ENCODE peak calls at places on chromosomes 2 and 18, in ten cellular contexts. Q, D, A, N, K, Z, E, M, G and S are unnamed samples.

GRCh38 chr18:12886498-12887126 is 2.6 kb upstream of the PTPN2 start:
- DNase-seq in G (no peak), E (no peak), A (no peak), M (no peak), Z (peak), N (no peak), Q (peak), D (no peak), K (no peak), S (no peak)

GRCh38 chr2:112674229-112674628 is 28.5 kb downstream of the SLC20A1 start:
- DNase-seq in M (no peak), K (peak), A (peak), N (peak), D (no peak), Z (no peak), Q (no peak), E (no peak), G (no peak), S (peak)

GRCh38 chr2:99401841-99402240 is 64.7 kb downstream of the EIF5B start:
- DNase-seq in N (no peak), K (no peak), Z (no peak), Q (no peak), M (no peak), G (no peak), D (no peak), E (no peak), A (no peak), S (no peak)

GRCh38 chr2:59826177-59826576 is 727.3 kb downstream of the BCL11A start:
- DNase-seq in Q (no peak), Z (no peak), M (no peak), A (no peak), N (no peak), E (no peak), K (no peak), G (no peak), D (no peak), S (no peak)

GRCh38 chr2:132448771-132449170 is 32.2 kb downstream of the GPR39 start:
- DNase-seq in E (peak), A (no peak), M (no peak), D (no peak), Z (peak), N (peak), K (no peak), G (no peak), Q (peak), S (no peak)

GRCh38 chr2:193088026-193088425 is 893.3 kb upstream of the TMEFF2 start:
- DNase-seq in M (no peak), Q (no peak), D (no peak), K (no peak), N (no peak), G (no peak), A (no peak), Z (no peak), E (no peak), S (no peak)

GRCh38 chr18:13440277-13441248 is 222.0 kb downstream of the LDLRAD4 start:
- DNase-seq in K (no peak), N (peak), D (peak), M (no peak), G (no peak), Z (no peak), E (no peak), Q (no peak), A (no peak), S (no peak)

GRCh38 chr2:76506538-76506937 is 795.8 kb upstream of the GCFC2 start:
- DNase-seq in A (no peak), K (no peak), D (no peak), Q (no peak), Z (no peak), N (no peak), E (no peak), M (no peak), G (no peak), S (no peak)

GRCh38 chr2:20855456-20855855 is 32.6 kb upstream of the LDAH start:
- DNase-seq in M (no peak), G (no peak), Z (no peak), E (no peak), A (no peak), D (no peak), N (no peak), K (no peak), Q (no peak), S (no peak)

GRCh38 chr2:199431748-199432213 is 26.0 kb downstream of the SATB2 start:
- DNase-seq in Z (no peak), M (no peak), Q (peak), G (no peak), A (no peak), N (peak), D (no peak), K (no peak), E (peak), S (no peak)

GRCh38 chr18:69935319-69936190 is 12.1 kb downstream of the CD226 start:
- DNase-seq in M (no peak), K (no peak), Z (peak), Q (no peak), A (peak), G (no peak), D (peak), N (no peak), E (no peak), S (peak)

GRCh38 chr2:44671896-44672295 is 269.6 kb upstream of the SIX3 start:
- DNase-seq in D (no peak), E (no peak), M (no peak), N (no peak), K (no peak), G (no peak), A (no peak), Z (no peak), Q (no peak), S (no peak)

GRCh38 chr2:71678874-71679273 is 225.5 kb downstream of the DYSF start:
- DNase-seq in Q (no peak), M (no peak), Z (no peak), A (no peak), G (peak), E (no peak), N (no peak), K (no peak), D (no peak), S (no peak)

GRCh38 chr2:141058552-141058951 is 1072.3 kb downstream of the LRP1B start:
- DNase-seq in D (no peak), E (no peak), G (no peak), N (no peak), M (no peak), K (no peak), Z (no peak), Q (no peak), A (no peak), S (no peak)

GRCh38 chr2:219638217-219638947 is 11.0 kb downstream of the SLC4A3 start:
- DNase-seq in D (no peak), Q (no peak), A (no peak), N (no peak), K (no peak), M (no peak), G (peak), Z (no peak), E (no peak), S (no peak)

GRCh38 chr2:495745-496275 is 181.4 kb downstream of the TMEM18 start:
- DNase-seq in E (no peak), N (no peak), G (no peak), D (no peak), K (no peak), Q (no peak), A (no peak), M (no peak), Z (no peak), S (no peak)

GRCh38 chr18:3256693-3257626 is 5.0 kb upstream of the MYL12B start:
- DNase-seq in G (peak), N (peak), E (peak), M (no peak), D (no peak), K (no peak), Z (peak), Q (peak), A (no peak), S (no peak)

GRCh38 chr2:18708203-18708602 is 118.8 kb upstream of the NT5C1B start:
- DNase-seq in Z (no peak), G (no peak), E (no peak), N (no peak), M (no peak), K (no peak), Q (no peak), D (no peak), A (no peak), S (no peak)

GRCh38 chr2:177553176-177553909 is 160.8 kb downstream of the AGPS start:
- DNase-seq in Z (peak), Q (no peak), G (no peak), M (no peak), K (no peak), E (peak), A (no peak), N (peak), D (no peak), S (no peak)

GRCh38 chr2:20065885-20066602 is 14.6 kb upstream of the LAPTM4A start:
- DNase-seq in N (peak), G (no peak), D (no peak), M (peak), Q (peak), K (peak), Z (peak), E (peak), A (no peak), S (no peak)

GRCh38 chr2:176976766-176977165 is 235.8 kb upstream of the HNRNPA3 start:
- DNase-seq in M (no peak), D (no peak), G (no peak), Z (no peak), A (no peak), N (no peak), E (no peak), K (no peak), Q (no peak), S (no peak)

GRCh38 chr2:9260411-9261037 is 53.9 kb downstream of the ASAP2 start:
- DNase-seq in M (no peak), Q (no peak), Z (no peak), K (no peak), N (no peak), D (no peak), G (no peak), E (no peak), A (no peak), S (no peak)

GRCh38 chr2:108583903-108584520 is 49.7 kb downstream of the LIMS1 start:
- DNase-seq in K (peak), A (no peak), N (peak), Z (peak), G (peak), Q (peak), E (peak), D (peak), M (no peak), S (no peak)

GRCh38 chr2:205762883-205763282 is 80.6 kb downstream of the NRP2 start:
- DNase-seq in M (no peak), K (no peak), D (no peak), G (no peak), A (no peak), Q (no peak), Z (peak), N (no peak), E (no peak), S (no peak)

GRCh38 chr2:45353879-45354278 is 257.2 kb downstream of the SRBD1 start:
- DNase-seq in D (no peak), K (no peak), Z (peak), N (peak), G (no peak), Q (peak), A (no peak), M (no peak), E (peak), S (no peak)

GRCh38 chr2:170396799-170397459 is 219.0 kb downstream of the MYO3B start:
- DNase-seq in A (no peak), Z (peak), N (peak), D (no peak), K (no peak), M (no peak), Q (peak), G (no peak), E (no peak), S (no peak)

GRCh38 chr2:122808286-122808969 is 1053.0 kb downstream of the TSN start:
- DNase-seq in N (no peak), E (no peak), Q (no peak), A (no peak), Z (no peak), G (no peak), D (no peak), K (no peak), M (no peak), S (no peak)

GRCh38 chr2:134774786-134775641 is 56.2 kb upstream of the TMEM163 start:
- DNase-seq in M (no peak), D (peak), Q (no peak), E (no peak), K (no peak), N (no peak), A (no peak), G (no peak), Z (peak), S (no peak)

GRCh38 chr2:55616509-55617159 is 788 bp downstream of the PPP4R3B start:
- DNase-seq in K (no peak), E (peak), N (peak), M (no peak), D (peak), Z (peak), Q (peak), G (peak), A (no peak), S (no peak)

GRCh38 chr2:238928520-238929241 is 80.8 kb downstream of the TWIST2 start:
- DNase-seq in D (no peak), N (no peak), Z (no peak), M (peak), A (peak), G (no peak), E (no peak), Q (no peak), K (no peak), S (no peak)

DNA sequence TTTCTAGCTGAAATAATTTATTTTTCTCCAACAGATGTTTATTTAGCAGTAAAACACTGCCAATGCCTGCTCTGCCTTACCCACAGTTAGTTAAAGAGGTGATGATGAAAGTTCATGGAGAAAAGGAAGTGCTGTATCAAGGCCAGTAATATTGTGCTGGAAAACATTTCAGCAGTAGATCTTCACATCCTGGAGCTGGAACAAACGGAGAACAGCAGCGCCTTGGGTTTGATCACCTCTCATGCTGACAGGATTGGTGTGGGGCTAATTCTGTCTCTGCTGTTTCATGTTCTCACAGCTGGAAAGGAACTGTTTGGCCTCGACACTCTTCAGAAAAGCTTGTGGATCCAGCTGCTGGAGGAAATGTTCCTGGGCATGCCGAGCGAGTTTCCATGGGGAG is 61.5 kb upstream of the RPE start:
- DNase-seq in G (no peak), D (no peak), Z (peak), M (no peak), A (no peak), K (no peak), E (no peak), N (no peak), Q (no peak), S (no peak)
- H3K4me3 ChIP-seq in G (no peak), D (no peak), Z (peak), M (no peak), A (no peak), K (no peak), E (no peak), N (no peak), Q (no peak), S (no peak)

GRCh38 chr18:22542400-22542835 is 124.7 kb upstream of the CTAGE1 start:
- DNase-seq in A (peak), Z (peak), N (peak), K (no peak), M (no peak), G (no peak), D (no peak), Q (no peak), E (peak), S (peak)

GRCh38 chr18:22544626-22545025 is 126.9 kb upstream of the CTAGE1 start:
- DNase-seq in M (no peak), G (no peak), A (no peak), D (no peak), N (no peak), Z (peak), E (no peak), K (no peak), Q (no peak), S (peak)

GRCh38 chr18:22541232-22541631 is 123.5 kb upstream of the CTAGE1 start:
- DNase-seq in G (no peak), K (no peak), Q (no peak), M (no peak), Z (no peak), E (no peak), A (no peak), D (no peak), N (no peak), S (no peak)

GRCh38 chr18:22545091-22545795 is 127.5 kb upstream of the CTAGE1 start:
- DNase-seq in N (no peak), A (no peak), M (no peak), G (no peak), D (no peak), Q (no peak), E (no peak), Z (peak), K (no peak), S (peak)

GRCh38 chr18:22543764-22544163 is 126.0 kb upstream of the CTAGE1 start:
- DNase-seq in Q (no peak), M (peak), N (no peak), Z (no peak), E (no peak), D (no peak), A (no peak), G (no peak), K (no peak), S (peak)
- H3K4me3 ChIP-seq in Q (no peak), M (no peak), N (no peak), Z (no peak), E (no peak), D (no peak), A (no peak), G (no peak), K (no peak), S (no peak)

GRCh38 chr2:226488034-226488433 is 311.6 kb downstream of the IRS1 start:
- DNase-seq in E (no peak), N (no peak), G (no peak), A (no peak), M (no peak), K (no peak), Z (no peak), Q (no peak), D (no peak), S (no peak)

GRCh38 chr2:226487573-226487972 is 312.0 kb downstream of the IRS1 start:
- DNase-seq in G (no peak), M (no peak), Z (no peak), Q (no peak), A (no peak), E (no peak), N (no peak), D (no peak), K (no peak), S (no peak)

GRCh38 chr2:226483143-226483542 is 316.5 kb downstream of the IRS1 start:
- DNase-seq in D (no peak), Z (no peak), E (no peak), K (no peak), Q (peak), N (peak), G (no peak), A (no peak), M (no peak), S (no peak)

GRCh38 chr2:226478121-226478809 is 321.4 kb downstream of the IRS1 start:
- DNase-seq in G (peak), D (no peak), E (peak), Z (peak), N (peak), A (no peak), K (peak), M (no peak), Q (peak), S (peak)

GRCh38 chr2:226483745-226484619 is 315.6 kb downstream of the IRS1 start:
- DNase-seq in A (no peak), D (no peak), N (peak), G (peak), E (peak), K (no peak), M (no peak), Z (peak), Q (peak), S (no peak)
- H3K4me3 ChIP-seq in A (no peak), D (no peak), N (no peak), G (no peak), E (no peak), K (no peak), M (no peak), Z (no peak), Q (no peak), S (no peak)

GRCh38 chr2:233919319-233919718 is 2.1 kb downstream of the TRPM8 start:
- DNase-seq in E (no peak), D (no peak), A (no peak), G (no peak), M (no peak), Z (no peak), K (no peak), Q (no peak), N (no peak), S (no peak)
- H3K4me3 ChIP-seq in E (no peak), D (no peak), A (no peak), G (no peak), M (no peak), Z (no peak), K (no peak), Q (no peak), N (no peak), S (no peak)

GRCh38 chr2:240455719-240456606 is 20.5 kb downstream of the GPC1 start:
- DNase-seq in K (no peak), Z (no peak), A (no peak), D (no peak), G (no peak), N (peak), Q (no peak), E (no peak), M (no peak), S (peak)
- H3K4me3 ChIP-seq in K (no peak), Z (no peak), A (no peak), D (no peak), G (no peak), N (no peak), Q (no peak), E (no peak), M (peak), S (no peak)

DNA sequence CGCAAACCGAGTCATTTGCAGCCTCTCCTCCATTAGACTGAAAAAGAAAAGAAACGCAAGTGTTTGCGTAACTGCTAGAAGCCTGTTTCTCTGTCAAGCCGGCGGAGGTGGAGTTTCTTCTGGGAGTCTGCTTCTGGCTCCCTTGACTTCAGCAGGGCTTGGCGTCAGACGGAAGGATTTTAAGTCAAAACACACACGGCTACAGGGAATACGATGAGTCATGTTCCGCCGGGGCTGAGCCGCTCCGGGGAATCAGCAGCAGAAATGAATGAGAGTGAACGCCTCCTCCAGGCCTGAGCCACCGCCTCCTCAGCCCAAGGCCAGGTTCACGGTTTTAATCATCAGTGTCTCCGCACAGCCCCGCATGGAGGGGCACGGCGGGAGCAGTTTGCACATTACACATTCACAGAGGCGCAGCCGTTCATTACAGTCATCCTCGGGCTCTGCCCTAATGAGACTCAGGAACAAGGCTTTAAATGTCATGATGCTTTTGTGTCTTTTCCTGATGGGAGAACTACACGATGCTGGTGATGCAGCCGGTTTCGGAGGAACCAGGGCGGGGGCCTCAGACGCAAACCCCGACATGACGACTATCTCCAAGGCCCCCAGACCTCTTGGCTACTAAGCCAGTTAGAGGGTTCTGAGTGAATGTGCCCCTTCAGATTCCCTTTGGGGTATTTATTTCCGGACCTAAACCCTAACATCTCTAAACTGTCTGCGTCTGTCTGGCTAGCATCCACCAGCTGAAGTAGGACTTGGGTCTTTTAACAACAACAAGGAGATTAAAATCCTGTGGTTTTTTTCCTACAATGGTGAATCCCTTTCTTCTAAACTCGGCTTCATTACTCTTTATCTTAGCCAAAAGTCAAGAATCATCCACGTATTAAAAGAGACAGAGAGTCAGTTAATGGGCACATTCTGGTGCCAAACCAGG is 11.1 kb upstream of the SCG2 start:
- DNase-seq in E (peak), K (peak), D (no peak), Z (peak), G (peak), Q (peak), N (peak), A (no peak), M (peak), S (peak)
- H3K4me3 ChIP-seq in E (peak), K (no peak), D (no peak), Z (peak), G (peak), Q (peak), N (peak), A (no peak), M (peak), S (peak)

GRCh38 chr18:35050638-35051287 is 9.6 kb downstream of the MAPRE2 start:
- DNase-seq in A (no peak), Q (no peak), G (no peak), N (peak), E (no peak), M (no peak), K (no peak), Z (no peak), D (no peak), S (no peak)
- H3K4me3 ChIP-seq in A (no peak), Q (no peak), G (no peak), N (no peak), E (no peak), M (no peak), K (no peak), Z (no peak), D (no peak), S (no peak)

GRCh38 chr18:9106800-9107574 is 4.5 kb downstream of the NDUFV2 start:
- DNase-seq in A (no peak), N (no peak), Q (no peak), Z (no peak), E (no peak), G (no peak), D (no peak), M (no peak), K (no peak), S (no peak)

GRCh38 chr18:9106094-9106493 is 3.6 kb downstream of the NDUFV2 start:
- DNase-seq in D (no peak), G (no peak), K (no peak), N (no peak), E (no peak), M (no peak), Z (no peak), Q (no peak), A (no peak), S (no peak)

GRCh38 chr18:9105420-9105819 is 2.9 kb downstream of the NDUFV2 start:
- DNase-seq in D (no peak), A (no peak), Z (no peak), G (no peak), Q (no peak), E (no peak), K (no peak), N (no peak), M (no peak), S (no peak)

GRCh38 chr18:9109523-9109922 is 7.0 kb downstream of the NDUFV2 start:
- DNase-seq in A (no peak), N (peak), E (no peak), K (no peak), Z (peak), G (no peak), D (no peak), Q (no peak), M (no peak), S (no peak)

GRCh38 chr18:9108911-9109310 is 6.4 kb downstream of the NDUFV2 start:
- DNase-seq in Q (no peak), Z (no peak), G (no peak), M (no peak), K (no peak), A (no peak), E (no peak), N (no peak), D (no peak), S (no peak)
- H3K4me3 ChIP-seq in Q (no peak), Z (peak), G (no peak), M (no peak), K (no peak), A (no peak), E (no peak), N (no peak), D (no peak), S (no peak)